ENCODE peak calls at places on chromosome 20, in ten cellular contexts. One of them, this sample, is unnamed.

GRCh38 chr20:58075565-58075964 is 152.9 kb downstream of the ANKRD60 start:
- DNase-seq in naive thymus-derived CD4-positive, alpha-beta T cell: no peak
- DNase-seq in BE2C: peak; percentile 50
- DNase-seq in breast epithelium: no peak
- DNase-seq in neural progenitor cell: no peak
- DNase-seq in CD8-positive, alpha-beta memory T cell: no peak
- DNase-seq in right lobe of liver: no peak
- DNase-seq in left lung: no peak
- DNase-seq in RWPE2: peak; percentile 47
- DNase-seq in fibroblast of lung: no peak
- DNase-seq in this sample: no peak

GRCh38 chr20:31927758-31928157 is 24.1 kb downstream of the PDRG1 start:
- DNase-seq in naive thymus-derived CD4-positive, alpha-beta T cell: no peak
- DNase-seq in BE2C: no peak
- DNase-seq in breast epithelium: no peak
- DNase-seq in neural progenitor cell: no peak
- DNase-seq in CD8-positive, alpha-beta memory T cell: no peak
- DNase-seq in right lobe of liver: no peak
- DNase-seq in left lung: no peak
- DNase-seq in RWPE2: peak; percentile 37
- DNase-seq in fibroblast of lung: no peak
- DNase-seq in this sample: no peak

GRCh38 chr20:62020935-62021701 is 44.6 kb downstream of the TAF4 start:
- DNase-seq in naive thymus-derived CD4-positive, alpha-beta T cell: no peak
- DNase-seq in BE2C: peak; percentile 70
- DNase-seq in breast epithelium: no peak
- DNase-seq in neural progenitor cell: peak; percentile 28
- DNase-seq in CD8-positive, alpha-beta memory T cell: no peak
- DNase-seq in right lobe of liver: peak; percentile 49
- DNase-seq in left lung: peak; percentile 64
- DNase-seq in RWPE2: peak; percentile 73
- DNase-seq in fibroblast of lung: peak; percentile 46
- DNase-seq in this sample: no peak

GRCh38 chr20:7003598-7003997 is 236.1 kb downstream of the BMP2 start:
- DNase-seq in naive thymus-derived CD4-positive, alpha-beta T cell: no peak
- DNase-seq in BE2C: no peak
- DNase-seq in breast epithelium: no peak
- DNase-seq in neural progenitor cell: no peak
- DNase-seq in CD8-positive, alpha-beta memory T cell: no peak
- DNase-seq in right lobe of liver: no peak
- DNase-seq in left lung: no peak
- DNase-seq in RWPE2: no peak
- DNase-seq in fibroblast of lung: no peak
- DNase-seq in this sample: no peak

GRCh38 chr20:33733654-33734576 is 2.1 kb downstream of the ZNF341 start:
- DNase-seq in naive thymus-derived CD4-positive, alpha-beta T cell: no peak
- DNase-seq in BE2C: no peak
- DNase-seq in breast epithelium: no peak
- DNase-seq in neural progenitor cell: no peak
- DNase-seq in CD8-positive, alpha-beta memory T cell: no peak
- DNase-seq in right lobe of liver: peak; percentile 44
- DNase-seq in left lung: no peak
- DNase-seq in RWPE2: no peak
- DNase-seq in fibroblast of lung: peak; percentile 64
- DNase-seq in this sample: no peak

GRCh38 chr20:3846740-3847418 is at the start of gene MAVS:
- DNase-seq in naive thymus-derived CD4-positive, alpha-beta T cell: peak; percentile 79
- DNase-seq in BE2C: peak; percentile 96
- DNase-seq in breast epithelium: peak; percentile 88
- DNase-seq in neural progenitor cell: peak; percentile 95
- DNase-seq in CD8-positive, alpha-beta memory T cell: peak; percentile 83
- DNase-seq in right lobe of liver: peak; percentile 94
- DNase-seq in left lung: peak; percentile 97
- DNase-seq in RWPE2: peak; percentile 85
- DNase-seq in fibroblast of lung: peak; percentile 75
- DNase-seq in this sample: peak; percentile 79

GRCh38 chr20:24756292-24757025 is 192.6 kb upstream of the CST7 start:
- DNase-seq in naive thymus-derived CD4-positive, alpha-beta T cell: no peak
- DNase-seq in BE2C: no peak
- DNase-seq in breast epithelium: no peak
- DNase-seq in neural progenitor cell: no peak
- DNase-seq in CD8-positive, alpha-beta memory T cell: no peak
- DNase-seq in right lobe of liver: no peak
- DNase-seq in left lung: no peak
- DNase-seq in RWPE2: no peak
- DNase-seq in fibroblast of lung: no peak
- DNase-seq in this sample: no peak

GRCh38 chr20:58480455-58481356 is 34.5 kb downstream of the APCDD1L start:
- DNase-seq in naive thymus-derived CD4-positive, alpha-beta T cell: no peak
- DNase-seq in BE2C: no peak
- DNase-seq in breast epithelium: no peak
- DNase-seq in neural progenitor cell: no peak
- DNase-seq in CD8-positive, alpha-beta memory T cell: no peak
- DNase-seq in right lobe of liver: no peak
- DNase-seq in left lung: no peak
- DNase-seq in RWPE2: no peak
- DNase-seq in fibroblast of lung: no peak
- DNase-seq in this sample: no peak

GRCh38 chr20:44208770-44209169 is 1.8 kb downstream of the OSER1 start:
- DNase-seq in naive thymus-derived CD4-positive, alpha-beta T cell: no peak
- DNase-seq in BE2C: no peak
- DNase-seq in breast epithelium: no peak
- DNase-seq in neural progenitor cell: no peak
- DNase-seq in CD8-positive, alpha-beta memory T cell: no peak
- DNase-seq in right lobe of liver: no peak
- DNase-seq in left lung: no peak
- DNase-seq in RWPE2: no peak
- DNase-seq in fibroblast of lung: peak; percentile 52
- DNase-seq in this sample: no peak

GRCh38 chr20:22371843-22372242 is 212.5 kb downstream of the FOXA2 start:
- DNase-seq in naive thymus-derived CD4-positive, alpha-beta T cell: no peak
- DNase-seq in BE2C: no peak
- DNase-seq in breast epithelium: no peak
- DNase-seq in neural progenitor cell: no peak
- DNase-seq in CD8-positive, alpha-beta memory T cell: no peak
- DNase-seq in right lobe of liver: no peak
- DNase-seq in left lung: no peak
- DNase-seq in RWPE2: no peak
- DNase-seq in fibroblast of lung: no peak
- DNase-seq in this sample: peak; percentile 2

GRCh38 chr20:5887386-5887785 is 62.9 kb downstream of the TRMT6 start:
- DNase-seq in naive thymus-derived CD4-positive, alpha-beta T cell: no peak
- DNase-seq in BE2C: peak; percentile 45
- DNase-seq in breast epithelium: no peak
- DNase-seq in neural progenitor cell: no peak
- DNase-seq in CD8-positive, alpha-beta memory T cell: no peak
- DNase-seq in right lobe of liver: no peak
- DNase-seq in left lung: no peak
- DNase-seq in RWPE2: no peak
- DNase-seq in fibroblast of lung: no peak
- DNase-seq in this sample: no peak

GRCh38 chr20:47118201-47118600 is 223.6 kb downstream of the EYA2 start:
- DNase-seq in naive thymus-derived CD4-positive, alpha-beta T cell: no peak
- DNase-seq in BE2C: no peak
- DNase-seq in breast epithelium: no peak
- DNase-seq in neural progenitor cell: peak; percentile 54
- DNase-seq in CD8-positive, alpha-beta memory T cell: no peak
- DNase-seq in right lobe of liver: no peak
- DNase-seq in left lung: no peak
- DNase-seq in RWPE2: no peak
- DNase-seq in fibroblast of lung: peak; percentile 26
- DNase-seq in this sample: no peak
- H3K4me3 ChIP-seq in naive thymus-derived CD4-positive, alpha-beta T cell: no peak overlapping the region
- H3K4me3 ChIP-seq in BE2C: no peak overlapping the region
- H3K4me3 ChIP-seq in breast epithelium: no peak overlapping the region
- H3K4me3 ChIP-seq in neural progenitor cell: peak overlapping the region; percentile 10
- H3K4me3 ChIP-seq in CD8-positive, alpha-beta memory T cell: no peak overlapping the region
- H3K4me3 ChIP-seq in right lobe of liver: no peak overlapping the region
- H3K4me3 ChIP-seq in left lung: no peak overlapping the region
- H3K4me3 ChIP-seq in RWPE2: no peak overlapping the region
- H3K4me3 ChIP-seq in fibroblast of lung: no peak overlapping the region
- H3K4me3 ChIP-seq in this sample: no peak overlapping the region

GRCh38 chr20:52985687-52986086 is 13.5 kb downstream of the TSHZ2 start:
- DNase-seq in naive thymus-derived CD4-positive, alpha-beta T cell: no peak
- DNase-seq in BE2C: no peak
- DNase-seq in breast epithelium: no peak
- DNase-seq in neural progenitor cell: no peak
- DNase-seq in CD8-positive, alpha-beta memory T cell: no peak
- DNase-seq in right lobe of liver: no peak
- DNase-seq in left lung: no peak
- DNase-seq in RWPE2: no peak
- DNase-seq in fibroblast of lung: no peak
- DNase-seq in this sample: no peak
- H3K27me3 ChIP-seq in naive thymus-derived CD4-positive, alpha-beta T cell: no peaks in the 10 kb centered on the region
- H3K27me3 ChIP-seq in BE2C: no peaks in the 10 kb centered on the region
- H3K27me3 ChIP-seq in breast epithelium: no peaks in the 10 kb centered on the region
- H3K27me3 ChIP-seq in neural progenitor cell: peaks cover 3% of the 10 kb centered on the region
- H3K27me3 ChIP-seq in CD8-positive, alpha-beta memory T cell: no peaks in the 10 kb centered on the region
- H3K27me3 ChIP-seq in right lobe of liver: no peaks in the 10 kb centered on the region
- H3K27me3 ChIP-seq in left lung: no peaks in the 10 kb centered on the region
- H3K27me3 ChIP-seq in RWPE2: no peaks in the 10 kb centered on the region
- H3K27me3 ChIP-seq in fibroblast of lung: no peaks in the 10 kb centered on the region
- H3K27me3 ChIP-seq in this sample: no peaks in the 10 kb centered on the region

DNA sequence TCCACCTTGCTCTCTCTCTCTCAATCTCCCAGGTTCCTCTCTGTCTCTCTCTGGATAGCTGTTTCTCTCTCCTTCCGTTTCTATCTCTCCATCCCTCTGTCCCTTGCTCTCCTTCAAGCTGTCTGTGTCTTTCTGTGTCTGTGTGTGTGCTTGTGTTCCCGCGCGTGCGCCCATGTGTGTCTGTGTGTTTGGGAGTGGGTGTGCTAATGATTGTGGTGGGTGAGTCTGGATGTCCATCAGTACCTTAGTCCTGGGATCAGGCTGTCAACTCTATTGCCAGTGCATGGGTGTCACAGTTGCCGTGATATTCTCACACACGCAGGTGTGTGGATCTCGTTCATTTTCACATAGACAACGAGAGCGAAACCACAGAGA is 1380.6 kb upstream of the DEFB115 start:
- DNase-seq in naive thymus-derived CD4-positive, alpha-beta T cell: no peak
- DNase-seq in BE2C: no peak
- DNase-seq in breast epithelium: peak; percentile 48
- DNase-seq in neural progenitor cell: no peak
- DNase-seq in CD8-positive, alpha-beta memory T cell: no peak
- DNase-seq in right lobe of liver: peak; percentile 21
- DNase-seq in left lung: peak; percentile 84
- DNase-seq in RWPE2: peak; percentile 77
- DNase-seq in fibroblast of lung: no peak
- DNase-seq in this sample: no peak
- H3K9me3 ChIP-seq in naive thymus-derived CD4-positive, alpha-beta T cell: no peaks in the 10 kb centered on the region
- H3K9me3 ChIP-seq in BE2C: no peaks in the 10 kb centered on the region
- H3K9me3 ChIP-seq in breast epithelium: peaks cover 74% of the 10 kb centered on the region
- H3K9me3 ChIP-seq in neural progenitor cell: peaks cover 8% of the 10 kb centered on the region
- H3K9me3 ChIP-seq in CD8-positive, alpha-beta memory T cell: peaks cover 5% of the 10 kb centered on the region
- H3K9me3 ChIP-seq in right lobe of liver: no peaks in the 10 kb centered on the region
- H3K9me3 ChIP-seq in left lung: no peaks in the 10 kb centered on the region
- H3K9me3 ChIP-seq in RWPE2: peaks cover 6% of the 10 kb centered on the region
- H3K9me3 ChIP-seq in fibroblast of lung: no peaks in the 10 kb centered on the region
- H3K9me3 ChIP-seq in this sample: peaks cover 15% of the 10 kb centered on the region

GRCh38 chr20:56690531-56691175 is 61.5 kb downstream of the TFAP2C start:
- DNase-seq in naive thymus-derived CD4-positive, alpha-beta T cell: no peak
- DNase-seq in BE2C: no peak
- DNase-seq in breast epithelium: no peak
- DNase-seq in neural progenitor cell: no peak
- DNase-seq in CD8-positive, alpha-beta memory T cell: no peak
- DNase-seq in right lobe of liver: no peak
- DNase-seq in left lung: no peak
- DNase-seq in RWPE2: peak; percentile 83
- DNase-seq in fibroblast of lung: no peak
- DNase-seq in this sample: no peak
- H3K4me3 ChIP-seq in naive thymus-derived CD4-positive, alpha-beta T cell: no peak overlapping the region
- H3K4me3 ChIP-seq in BE2C: no peak overlapping the region
- H3K4me3 ChIP-seq in breast epithelium: no peak overlapping the region
- H3K4me3 ChIP-seq in neural progenitor cell: no peak overlapping the region
- H3K4me3 ChIP-seq in CD8-positive, alpha-beta memory T cell: no peak overlapping the region
- H3K4me3 ChIP-seq in right lobe of liver: no peak overlapping the region
- H3K4me3 ChIP-seq in left lung: no peak overlapping the region
- H3K4me3 ChIP-seq in RWPE2: no peak overlapping the region
- H3K4me3 ChIP-seq in fibroblast of lung: no peak overlapping the region
- H3K4me3 ChIP-seq in this sample: no peak overlapping the region

GRCh38 chr20:59754551-59754950 is 150.2 kb downstream of the PHACTR3 start:
- DNase-seq in naive thymus-derived CD4-positive, alpha-beta T cell: no peak
- DNase-seq in BE2C: no peak
- DNase-seq in breast epithelium: no peak
- DNase-seq in neural progenitor cell: no peak
- DNase-seq in CD8-positive, alpha-beta memory T cell: no peak
- DNase-seq in right lobe of liver: no peak
- DNase-seq in left lung: no peak
- DNase-seq in RWPE2: no peak
- DNase-seq in fibroblast of lung: no peak
- DNase-seq in this sample: no peak
- H3K27me3 ChIP-seq in naive thymus-derived CD4-positive, alpha-beta T cell: no peaks in the 10 kb centered on the region
- H3K27me3 ChIP-seq in BE2C: peaks cover 18% of the 10 kb centered on the region
- H3K27me3 ChIP-seq in breast epithelium: peaks cover 68% of the 10 kb centered on the region
- H3K27me3 ChIP-seq in neural progenitor cell: peaks cover 99% of the 10 kb centered on the region
- H3K27me3 ChIP-seq in CD8-positive, alpha-beta memory T cell: no peaks in the 10 kb centered on the region
- H3K27me3 ChIP-seq in right lobe of liver: no peaks in the 10 kb centered on the region
- H3K27me3 ChIP-seq in left lung: no peaks in the 10 kb centered on the region
- H3K27me3 ChIP-seq in RWPE2: peaks cover 100% of the 10 kb centered on the region
- H3K27me3 ChIP-seq in fibroblast of lung: no peaks in the 10 kb centered on the region
- H3K27me3 ChIP-seq in this sample: no peaks in the 10 kb centered on the region

DNA sequence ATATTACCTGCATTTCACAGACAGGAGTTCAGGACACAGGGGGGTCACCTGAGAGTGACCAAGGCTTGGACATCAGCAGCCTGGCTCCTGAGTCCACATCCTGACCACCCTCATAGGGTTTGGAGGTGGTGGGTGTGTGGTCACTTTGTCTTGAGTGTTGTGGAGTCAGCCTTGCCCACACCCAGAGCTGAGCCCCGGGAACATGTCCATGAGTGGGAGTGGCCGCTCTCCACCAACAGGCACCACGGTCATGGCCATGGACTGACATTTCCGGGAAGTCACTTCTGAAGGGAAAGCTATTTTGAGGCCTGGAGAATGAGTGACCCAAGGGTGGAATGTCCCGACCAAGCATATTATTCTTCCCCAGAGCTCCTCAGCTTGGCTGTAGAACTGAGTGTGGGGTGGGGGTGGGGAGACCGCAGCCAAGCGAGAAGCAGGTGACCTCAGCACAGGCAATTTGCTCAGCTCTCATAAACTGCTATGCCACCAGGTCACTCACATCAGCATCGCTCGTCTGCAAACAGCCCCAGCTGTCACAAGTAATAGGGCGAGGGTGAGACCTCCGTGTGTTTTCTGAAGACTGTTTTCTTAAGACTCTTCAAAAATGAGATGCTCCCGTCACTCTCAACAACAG is 348.6 kb upstream of the CDH4 start:
- DNase-seq in naive thymus-derived CD4-positive, alpha-beta T cell: no peak
- DNase-seq in BE2C: no peak
- DNase-seq in breast epithelium: no peak
- DNase-seq in neural progenitor cell: no peak
- DNase-seq in CD8-positive, alpha-beta memory T cell: no peak
- DNase-seq in right lobe of liver: no peak
- DNase-seq in left lung: no peak
- DNase-seq in RWPE2: peak; percentile 70
- DNase-seq in fibroblast of lung: no peak
- DNase-seq in this sample: no peak
- H3K9me3 ChIP-seq in naive thymus-derived CD4-positive, alpha-beta T cell: no peaks in the 10 kb centered on the region
- H3K9me3 ChIP-seq in BE2C: no peaks in the 10 kb centered on the region
- H3K9me3 ChIP-seq in breast epithelium: peaks cover 23% of the 10 kb centered on the region
- H3K9me3 ChIP-seq in neural progenitor cell: no peaks in the 10 kb centered on the region
- H3K9me3 ChIP-seq in CD8-positive, alpha-beta memory T cell: no peaks in the 10 kb centered on the region
- H3K9me3 ChIP-seq in right lobe of liver: no peaks in the 10 kb centered on the region
- H3K9me3 ChIP-seq in left lung: no peaks in the 10 kb centered on the region
- H3K9me3 ChIP-seq in RWPE2: peaks cover 6% of the 10 kb centered on the region
- H3K9me3 ChIP-seq in fibroblast of lung: no peaks in the 10 kb centered on the region
- H3K9me3 ChIP-seq in this sample: no peaks in the 10 kb centered on the region

This sample was measured in iPS DF 6.9.